ENCODE peak calls at places on chromosomes 1 and 21, in four cellular contexts. N is keratinocyte, M is IMR-90, R is K562. V is an unnamed sample. For H3K9me1, the result is how much of the 10 kb centered on the place peaks cover.

GRCh38 chr1:177229781-177230180 is 59.0 kb downstream of the BRINP2 start:
- DNase-seq in M (no peak), N (no peak), R (no peak), V (no peak)

GRCh38 chr1:227746676-227747075 is 11.4 kb downstream of the SNAP47 start:
- DNase-seq in M (no peak), R (no peak), N (no peak), V (no peak)

GRCh38 chr1:165397945-165398344 is 41.4 kb upstream of the LMX1A start:
- DNase-seq in M (peak), N (no peak), R (no peak), V (peak)

GRCh38 chr1:98055457-98055856 is 134.6 kb upstream of the DPYD start:
- DNase-seq in N (no peak), R (no peak), M (no peak), V (no peak)

GRCh38 chr1:162081316-162081715 is 11.8 kb downstream of the NOS1AP start:
- DNase-seq in M (no peak), N (no peak), R (no peak), V (peak)

GRCh38 chr1:60874703-60875102 is 207.7 kb upstream of the NFIA start:
- DNase-seq in N (peak), R (no peak), M (peak), V (peak)

GRCh38 chr1:44312652-44313196 is 42.3 kb downstream of the ERI3 start:
- DNase-seq in R (no peak), N (no peak), M (no peak), V (no peak)

GRCh38 chr1:116909511-116910378 is at the start of gene PTGFRN:
- DNase-seq in R (peak), M (peak), N (no peak), V (peak)

GRCh38 chr1:205772607-205773032 is 2.7 kb downstream of the RAB29 start:
- DNase-seq in M (peak), N (no peak), R (no peak), V (no peak)

GRCh38 chr21:34617753-34618339 is 2.9 kb upstream of the RCAN1 start:
- DNase-seq in R (no peak), M (no peak), N (no peak), V (no peak)

GRCh38 chr21:27771938-27772505 is 805.1 kb upstream of the ADAMTS5 start:
- DNase-seq in R (no peak), N (no peak), M (no peak), V (peak)

GRCh38 chr1:197737916-197738315 is 37.4 kb downstream of the DENND1B start:
- DNase-seq in N (no peak), R (no peak), M (no peak), V (no peak)

GRCh38 chr1:235329139-235329808 is 904 bp downstream of the GGPS1 start:
- DNase-seq in M (peak), R (peak), N (no peak), V (no peak)

GRCh38 chr1:16256478-16256877 is 19.5 kb upstream of the CPLANE2 start:
- DNase-seq in N (no peak), R (no peak), M (peak), V (no peak)
- H3K9me1 ChIP-seq in N (under half), R (under half), M (under half), V (under half)

DNA sequence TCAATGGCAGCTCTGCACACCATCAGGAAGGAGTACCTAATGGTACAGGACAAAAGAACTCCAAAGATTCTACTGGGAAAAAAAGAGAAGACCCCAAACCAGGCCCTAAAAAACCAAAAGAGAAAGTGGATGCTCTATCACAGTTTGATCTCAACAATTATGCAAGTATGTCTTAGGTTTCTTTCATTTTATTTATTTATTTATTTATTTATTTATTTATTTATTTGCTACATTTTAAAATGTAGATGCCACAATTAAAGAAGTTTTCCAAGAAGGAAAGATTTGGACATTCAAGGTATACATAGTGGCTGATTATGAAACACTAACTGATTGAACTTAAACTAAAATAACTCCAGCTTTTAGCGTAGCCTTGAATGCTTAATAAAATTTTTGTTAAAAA is 60.2 kb downstream of the PRRC2C start:
- DNase-seq in R (no peak), N (no peak), M (no peak), V (no peak)
- H3K9me1 ChIP-seq in R (under half), N (under half), M (under half), V (under half)

GRCh38 chr1:6747679-6748078 is 37.6 kb upstream of the CAMTA1 start:
- DNase-seq in R (no peak), M (no peak), N (no peak), V (no peak)
- H3K9me1 ChIP-seq in R (under half), M (under half), N (under half), V (under half)

DNA sequence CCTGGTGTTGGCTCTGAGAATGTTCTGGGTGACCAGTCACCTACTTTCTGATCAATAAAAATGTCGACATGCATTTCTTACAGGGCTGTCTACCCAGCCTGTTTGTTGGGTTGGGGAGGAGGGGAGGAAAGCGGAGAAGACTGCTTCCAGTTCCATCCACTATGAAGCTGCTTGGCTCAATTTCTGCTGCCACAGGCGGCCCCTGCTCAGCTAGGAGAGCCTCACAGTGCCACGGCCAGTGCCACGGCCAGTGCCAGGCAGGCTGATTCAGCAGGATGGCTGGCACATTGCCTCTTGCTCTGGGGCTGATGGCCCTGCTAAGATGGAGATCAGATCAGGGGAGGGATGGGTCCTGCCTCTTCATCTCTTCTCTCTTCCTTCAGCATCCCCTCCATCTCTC is 3.0 kb upstream of the PADI3 start:
- DNase-seq in M (no peak), R (no peak), N (no peak), V (no peak)
- H3K9me1 ChIP-seq in M (under half), R (under half), N (under half), V (under half)

GRCh38 chr1:223052931-223053330 is 90.1 kb downstream of the TLR5 start:
- DNase-seq in N (no peak), R (no peak), M (no peak), V (no peak)

GRCh38 chr1:223048026-223048425 is 95.0 kb downstream of the TLR5 start:
- DNase-seq in R (no peak), N (no peak), M (no peak), V (no peak)

GRCh38 chr1:223056802-223057201 is 86.2 kb downstream of the TLR5 start:
- DNase-seq in N (no peak), M (no peak), R (no peak), V (no peak)

GRCh38 chr1:223057569-223058093 is 85.4 kb downstream of the TLR5 start:
- DNase-seq in N (no peak), R (no peak), M (no peak), V (no peak)

DNA sequence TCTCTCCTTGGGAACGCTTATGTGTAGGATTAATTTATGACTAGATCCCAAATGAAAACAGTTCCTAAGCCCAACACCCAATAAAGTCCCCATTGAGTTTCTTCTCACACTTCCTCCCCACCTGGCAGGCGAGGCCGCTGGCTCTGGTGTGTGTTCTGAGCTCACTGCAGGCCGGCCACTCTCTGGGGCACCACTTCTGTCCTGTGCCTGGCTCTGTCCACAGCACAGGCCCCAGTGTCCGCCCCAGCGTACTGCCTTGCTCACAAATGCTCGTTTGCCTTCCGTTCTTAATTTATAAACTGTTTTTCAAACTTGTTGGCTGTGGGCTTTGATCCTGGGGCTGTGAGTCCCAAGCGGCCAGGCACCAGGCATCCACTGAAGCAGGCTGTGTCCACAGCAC is 90.6 kb downstream of the TLR5 start:
- DNase-seq in N (no peak), R (no peak), M (no peak), V (no peak)
- H3K9me1 ChIP-seq in N (under half), R (under half), M (under half), V (under half)

GRCh38 chr1:206855863-206856262 is 9.6 kb upstream of the IL20 start:
- DNase-seq in R (no peak), N (no peak), M (no peak), V (no peak)
- H3K9me1 ChIP-seq in R (under half), N (under half), M (under half), V (under half)

GRCh38 chr1:112510340-112510739 is 1.6 kb downstream of the WNT2B start:
- DNase-seq in N (no peak), R (no peak), M (no peak), V (no peak)
- H3K9me1 ChIP-seq in N (under half), R (under half), M (under half), V (under half)

DNA sequence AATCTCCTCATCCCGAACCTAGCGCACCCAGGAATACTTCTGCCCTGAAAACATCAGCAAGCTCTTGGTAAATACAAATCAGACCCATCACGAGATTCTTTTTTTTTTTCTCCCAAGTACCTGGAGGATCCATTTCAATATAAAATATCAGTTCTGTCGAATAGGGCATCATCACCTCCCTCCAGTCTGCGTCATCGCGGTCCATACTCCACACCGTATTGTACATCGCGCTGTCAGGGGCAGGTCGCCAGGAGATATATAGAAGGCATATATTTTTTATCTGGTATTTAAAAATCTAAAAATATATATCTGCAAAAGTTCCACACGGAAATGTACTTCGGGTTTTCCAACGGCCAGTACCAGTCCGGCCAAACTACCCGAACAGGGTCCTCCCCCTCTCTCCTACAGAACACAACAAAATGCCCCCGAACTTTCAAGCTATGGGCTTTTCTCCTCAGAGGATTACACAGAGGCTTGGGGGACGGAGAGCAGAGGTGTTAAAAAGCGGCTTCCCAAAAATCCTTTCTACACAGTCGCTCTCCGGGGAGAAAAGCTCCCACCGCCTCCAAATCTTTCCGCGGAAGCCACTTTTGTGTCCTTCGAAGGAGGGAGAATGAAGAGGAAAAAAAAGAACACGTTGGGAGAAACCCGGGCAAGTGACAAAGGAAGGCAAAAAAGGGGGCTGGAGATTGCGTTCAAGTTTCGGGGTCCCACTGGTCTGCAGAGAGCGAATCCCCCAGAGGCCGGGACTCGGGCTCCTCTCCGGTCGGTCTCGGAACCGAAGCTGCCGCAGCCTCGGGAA is 501 bp downstream of the PIK3R3 start:
- DNase-seq in R (peak), M (peak), N (no peak), V (peak)
- H3K9me1 ChIP-seq in R (under half), M (under half), N (under half), V (under half)

V was measured in endothelial cell of umbilical vein.